ENCODE peak calls at places on chromosomes 13 and 19, in four cellular contexts. D, I, M and P are unnamed samples.

GRCh38 chr13:60756306-60756705 is 359.3 kb downstream of the TDRD3 start:
- DNase-seq in D (peak), I (no peak), M (no peak), P (no peak)

GRCh38 chr19:18231775-18232174 is 5.5 kb upstream of the PDE4C start:
- DNase-seq in D (no peak), I (no peak), M (no peak), P (no peak)

GRCh38 chr19:16661480-16662034 is 618 bp downstream of the TMEM38A start:
- DNase-seq in D (no peak), I (no peak), M (no peak), P (no peak)

GRCh38 chr19:34904846-34905527 is 21.7 kb upstream of the ZNF30 start:
- DNase-seq in D (no peak), I (no peak), M (peak), P (no peak)

GRCh38 chr13:38415233-38415632 is 65.6 kb downstream of the UFM1 start:
- DNase-seq in D (no peak), I (no peak), M (peak), P (no peak)

GRCh38 chr13:100566543-100566942 is 22.0 kb downstream of the GGACT start:
- DNase-seq in D (no peak), I (no peak), M (peak), P (no peak)

GRCh38 chr19:2820112-2820702 is 539 bp downstream of the ZNF554 start:
- DNase-seq in D (no peak), I (no peak), M (no peak), P (no peak)

GRCh38 chr19:40831502-40832430 is 18.5 kb downstream of the CYP2A6 start:
- DNase-seq in D (peak), I (no peak), M (peak), P (no peak)

GRCh38 chr19:6811906-6812305 is 39.4 kb downstream of the VAV1 start:
- DNase-seq in D (peak), I (no peak), M (peak), P (no peak)

GRCh38 chr19:8361921-8362793 is 1.8 kb upstream of the ANGPTL4 start:
- DNase-seq in D (peak), I (peak), M (peak), P (peak)

GRCh38 chr13:97234742-97235141 is 12.6 kb downstream of the MBNL2 start:
- DNase-seq in D (no peak), I (no peak), M (no peak), P (no peak)

GRCh38 chr13:107866007-107866665 is 349.2 kb downstream of the LIG4 start:
- DNase-seq in D (peak), I (no peak), M (peak), P (no peak)

GRCh38 chr19:49141352-49141751 is 13.8 kb downstream of the HRC start:
- DNase-seq in D (no peak), I (no peak), M (no peak), P (no peak)

GRCh38 chr19:8145969-8146368 is 3.4 kb downstream of the FBN3 start:
- DNase-seq in D (no peak), I (no peak), M (no peak), P (no peak)

GRCh38 chr19:3094638-3095374 is 644 bp downstream of the GNA11 start:
- DNase-seq in D (peak), I (no peak), M (peak), P (no peak)

GRCh38 chr13:51249254-51249653 is 27.1 kb downstream of the FAM124A start:
- DNase-seq in D (no peak), I (no peak), M (peak), P (no peak)

GRCh38 chr19:57406516-57407123 is 4.3 kb upstream of the ZNF17 start:
- DNase-seq in D (peak), I (peak), M (peak), P (peak)

GRCh38 chr13:106612688-106613087 is 44.8 kb upstream of the ARGLU1 start:
- DNase-seq in D (peak), I (peak), M (no peak), P (no peak)

GRCh38 chr19:51000981-51001380 is 423 bp downstream of the KLK8 start:
- DNase-seq in D (no peak), I (no peak), M (peak), P (no peak)

GRCh38 chr13:38348890-38349289 is 761 bp upstream of the UFM1 start:
- DNase-seq in D (peak), I (no peak), M (peak), P (no peak)

GRCh38 chr13:97627566-97627965 is 193.6 kb downstream of the RAP2A start:
- DNase-seq in D (peak), I (no peak), M (peak), P (no peak)

GRCh38 chr13:31096624-31097302 is 64.9 kb downstream of the HSPH1 start:
- DNase-seq in D (no peak), I (no peak), M (peak), P (no peak)

GRCh38 chr19:9936151-9937000 is at the start of gene OLFM2:
- DNase-seq in D (no peak), I (no peak), M (no peak), P (no peak)

GRCh38 chr19:40586611-40587010 is 9.9 kb downstream of the SHKBP1 start:
- DNase-seq in D (no peak), I (no peak), M (no peak), P (no peak)

GRCh38 chr19:56253737-56254136 is 18.8 kb upstream of the EDDM13 start:
- DNase-seq in D (peak), I (no peak), M (peak), P (no peak)

GRCh38 chr19:29531458-29532025 is 5.7 kb downstream of the VSTM2B start:
- DNase-seq in D (no peak), I (no peak), M (no peak), P (no peak)

GRCh38 chr19:19551862-19552192 is 13.8 kb downstream of the CILP2 start:
- DNase-seq in D (no peak), I (no peak), M (no peak), P (no peak)

GRCh38 chr13:49499889-49500660 is 4.3 kb downstream of the PHF11 start:
- DNase-seq in D (peak), I (no peak), M (peak), P (no peak)

GRCh38 chr19:56838930-56839664 is 1.4 kb downstream of the PEG3 start:
- DNase-seq in D (peak), I (peak), M (peak), P (peak)

GRCh38 chr13:49240017-49240416 is 7.7 kb upstream of the CDADC1 start:
- DNase-seq in D (peak), I (no peak), M (peak), P (no peak)

GRCh38 chr19:32614916-32615315 is 33.9 kb downstream of the PDCD5 start:
- DNase-seq in D (no peak), I (no peak), M (no peak), P (no peak)

GRCh38 chr19:54792814-54793213 is 10.6 kb upstream of the KIR2DL4 start:
- DNase-seq in D (no peak), I (no peak), M (no peak), P (no peak)

GRCh38 chr19:45670670-45671453 is 2.8 kb downstream of the GIPR start:
- DNase-seq in D (peak), I (peak), M (peak), P (peak)

GRCh38 chr19:33247441-33247819 is 21.8 kb upstream of the SLC7A10 start:
- DNase-seq in D (no peak), I (no peak), M (no peak), P (peak)

GRCh38 chr19:28332351-28332750 is 880.6 kb downstream of the UQCRFS1 start:
- DNase-seq in D (no peak), I (no peak), M (no peak), P (no peak)

GRCh38 chr19:4830768-4831265 is 695 bp downstream of the TICAM1 start:
- DNase-seq in D (no peak), I (no peak), M (no peak), P (no peak)

DNA sequence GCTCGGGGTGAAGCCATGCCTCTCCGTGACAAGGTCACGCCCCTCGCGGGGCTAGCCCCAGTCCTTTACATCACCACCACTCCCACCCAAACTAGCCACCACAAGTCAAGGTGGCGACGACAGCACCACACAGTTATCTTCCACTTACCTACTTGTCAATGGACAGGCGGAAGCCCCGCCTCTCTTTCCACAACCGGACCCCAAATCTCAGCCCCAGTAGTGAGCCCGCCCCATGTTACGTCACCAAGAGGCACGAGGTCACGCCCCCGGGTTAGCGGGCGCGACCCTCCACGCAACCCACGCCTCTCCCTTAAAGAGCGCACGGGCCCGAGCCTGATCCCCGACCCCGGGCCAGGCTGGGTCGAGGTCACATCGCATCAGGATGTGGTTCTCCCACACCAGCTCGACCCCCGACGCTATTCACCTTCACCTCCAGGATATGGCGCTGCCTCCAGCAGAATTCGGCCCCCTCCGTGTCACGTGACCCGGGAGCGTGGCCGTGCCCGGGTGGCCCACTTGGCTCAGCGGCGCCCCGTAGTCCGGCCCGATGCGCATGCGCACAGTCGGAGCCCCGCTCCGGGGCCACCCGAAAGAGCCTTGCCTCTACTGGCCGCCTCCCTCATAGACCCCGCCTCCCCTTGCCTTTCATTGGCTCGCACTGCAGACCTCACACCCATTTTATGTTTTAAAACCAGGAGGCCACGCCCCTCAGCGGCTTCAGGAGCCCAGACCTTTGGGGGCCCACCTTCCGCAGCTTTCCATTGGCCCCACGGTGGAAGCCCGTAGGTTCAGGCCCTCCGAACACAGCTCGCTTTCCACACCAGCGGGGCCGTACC is 18.2 kb downstream of the SYDE1 start:
- DNase-seq in D (peak), I (peak), M (peak), P (peak)
- TF ChIP-seq CTCF in D (no peak), I (no peak), M (no peak), P (no peak)

GRCh38 chr13:110323172-110323851 is 16.2 kb downstream of the COL4A2 start:
- DNase-seq in D (no peak), I (no peak), M (no peak), P (no peak)
- TF ChIP-seq CTCF in D (peak), I (no peak), M (peak), P (no peak)

GRCh38 chr19:972281-972680 is 11.9 kb upstream of the WDR18 start:
- DNase-seq in D (no peak), I (no peak), M (no peak), P (no peak)

GRCh38 chr19:971795-972194 is 12.3 kb upstream of the WDR18 start:
- DNase-seq in D (no peak), I (no peak), M (no peak), P (no peak)

GRCh38 chr19:973726-974563 is 10.2 kb upstream of the WDR18 start:
- DNase-seq in D (no peak), I (no peak), M (no peak), P (no peak)

GRCh38 chr19:974564-975257 is 9.4 kb upstream of the WDR18 start:
- DNase-seq in D (no peak), I (no peak), M (no peak), P (no peak)

GRCh38 chr19:970695-971094 is 13.4 kb upstream of the WDR18 start:
- DNase-seq in D (no peak), I (no peak), M (no peak), P (no peak)
- TF ChIP-seq CTCF in D (peak), I (no peak), M (peak), P (peak)

DNA sequence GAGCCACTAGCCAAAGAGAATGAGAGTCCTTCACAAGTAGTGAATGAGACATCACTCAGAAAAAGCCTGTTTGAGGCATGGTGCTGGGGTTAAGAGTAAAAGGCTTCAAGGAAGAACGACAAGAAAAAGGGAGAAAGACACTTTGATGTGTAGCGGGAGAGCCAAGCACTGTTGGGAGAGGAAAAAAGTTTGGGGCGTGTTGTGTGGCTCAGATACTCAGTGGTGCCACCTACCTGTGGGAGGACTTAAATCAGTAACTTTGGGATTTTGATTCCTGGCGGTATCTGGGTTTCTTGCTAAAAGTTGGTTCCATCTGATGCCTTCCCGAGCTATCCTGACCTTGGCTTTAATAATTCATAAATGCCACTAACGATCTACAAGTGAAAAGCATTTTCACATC is 12.3 kb downstream of the ELSPBP1 start:
- DNase-seq in D (no peak), I (no peak), M (no peak), P (no peak)
- TF ChIP-seq CTCF in D (no peak), I (no peak), M (peak), P (peak)